ENCODE peak calls at places on chromosome 1, in six cellular contexts. L is epithelial cell of esophagus, D is upper lobe of right lung, P is neural progenitor cell, Q is activated B cell treated with CpG ODN at 0.5 μM for 24 hours, W is RWPE1. X is an unnamed sample.

GRCh38 chr1:47449702-47450552 is 12.1 kb downstream of the FOXD2 start:
- DNase-seq in L (peak), D (peak), P (peak), Q (no peak), W (peak), X (no peak)

GRCh38 chr1:186708578-186709203 is 28.5 kb upstream of the PTGS2 start:
- DNase-seq in L (peak), D (no peak), P (no peak), Q (no peak), W (no peak), X (no peak)

GRCh38 chr1:37691497-37692077 is 729 bp upstream of the CDCA8 start:
- DNase-seq in L (peak), D (peak), P (peak), Q (no peak), W (peak), X (peak)

GRCh38 chr1:87202922-87203655 is 125.6 kb upstream of the LMO4 start:
- DNase-seq in L (no peak), D (no peak), P (no peak), Q (no peak), W (no peak), X (peak)

GRCh38 chr1:97277891-97278662 is 556.5 kb downstream of the PTBP2 start:
- DNase-seq in L (peak), D (no peak), P (no peak), Q (no peak), W (peak), X (no peak)

GRCh38 chr1:220888665-220888986 is 9.4 kb downstream of the HLX start:
- DNase-seq in L (no peak), D (no peak), P (no peak), Q (no peak), W (no peak), X (no peak)

GRCh38 chr1:67556297-67556900 is 126.2 kb upstream of the SERBP1 start:
- DNase-seq in L (no peak), D (no peak), P (no peak), Q (no peak), W (no peak), X (no peak)

GRCh38 chr1:230629511-230629910 is 12.8 kb upstream of the COG2 start:
- DNase-seq in L (peak), D (no peak), P (no peak), Q (no peak), W (no peak), X (no peak)

GRCh38 chr1:171460018-171460585 is 25.2 kb upstream of the PRRC2C start:
- DNase-seq in L (peak), D (no peak), P (no peak), Q (no peak), W (no peak), X (no peak)

GRCh38 chr1:38991638-38992449 is 768 bp downstream of the AKIRIN1 start:
- DNase-seq in L (peak), D (peak), P (peak), Q (peak), W (peak), X (no peak)

GRCh38 chr1:233364695-233365539 is 37.4 kb downstream of the MAP3K21 start:
- DNase-seq in L (peak), D (no peak), P (no peak), Q (no peak), W (peak), X (peak)

GRCh38 chr1:185450917-185451316 is 133.9 kb upstream of the IVNS1ABP start:
- DNase-seq in L (no peak), D (no peak), P (no peak), Q (no peak), W (no peak), X (no peak)

GRCh38 chr1:6041432-6042062 is 4.1 kb upstream of the KCNAB2 start:
- DNase-seq in L (peak), D (no peak), P (peak), Q (no peak), W (no peak), X (no peak)

GRCh38 chr1:33841516-33841915 is 22.4 kb upstream of the HMGB4 start:
- DNase-seq in L (peak), D (no peak), P (no peak), Q (no peak), W (no peak), X (no peak)

GRCh38 chr1:232477728-232478127 is 152.2 kb downstream of the SIPA1L2 start:
- DNase-seq in L (peak), D (no peak), P (peak), Q (no peak), W (peak), X (no peak)

DNA sequence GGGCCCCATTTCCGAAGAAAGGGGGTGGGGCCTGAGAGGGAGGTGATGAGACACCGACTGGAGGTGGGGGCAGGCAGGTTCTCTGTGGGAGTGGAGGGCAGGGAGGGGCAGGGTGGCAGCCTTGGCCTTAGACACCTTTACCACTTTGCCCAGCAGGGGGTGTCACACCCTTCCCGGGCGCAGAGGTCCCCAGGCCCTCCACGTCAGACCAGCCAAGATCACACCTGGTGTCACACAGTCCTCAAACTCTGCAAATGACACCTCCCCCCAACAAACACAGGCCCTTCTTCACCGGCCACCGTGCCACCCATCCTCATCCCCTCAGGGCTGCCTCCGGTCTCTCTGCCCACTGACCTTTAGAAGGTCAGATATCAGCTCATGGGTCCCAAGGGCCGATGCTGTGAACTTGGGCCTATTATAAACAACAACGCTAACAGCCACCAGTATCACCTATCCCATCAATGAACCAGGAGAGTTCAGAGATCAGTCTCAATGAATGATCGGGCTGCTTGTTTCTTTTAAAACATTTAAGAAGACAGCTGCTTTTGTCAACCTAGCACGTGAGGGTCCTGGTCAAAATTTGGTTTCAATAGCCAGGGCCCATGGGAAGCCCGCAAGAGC is 103.9 kb downstream of the CASZ1 start:
- DNase-seq in L (peak), D (peak), P (peak), Q (peak), W (peak), X (peak)
- TF ChIP-seq CTCF in L (peak), D (peak), P (peak), Q (no peak), W (peak), X (peak)

GRCh38 chr1:8814870-8815269 is 2.6 kb downstream of the RERE start:
- DNase-seq in L (peak), D (no peak), P (peak), Q (no peak), W (no peak), X (no peak)
- TF ChIP-seq CTCF in L (no peak), D (no peak), P (peak), Q (no peak), W (no peak), X (peak)

GRCh38 chr1:210557426-210558077 is 228.8 kb downstream of the HHAT start:
- DNase-seq in L (no peak), D (no peak), P (no peak), Q (no peak), W (no peak), X (no peak)
- TF ChIP-seq CTCF in L (no peak), D (no peak), P (no peak), Q (no peak), W (no peak), X (no peak)

GRCh38 chr1:223136086-223136485 is 7.0 kb downstream of the TLR5 start:
- DNase-seq in L (no peak), D (no peak), P (peak), Q (no peak), W (no peak), X (no peak)
- TF ChIP-seq CTCF in L (no peak), D (no peak), P (peak), Q (no peak), W (no peak), X (no peak)

GRCh38 chr1:228490120-228491078 is 3.2 kb downstream of the RNF187 start:
- DNase-seq in L (no peak), D (no peak), P (no peak), Q (no peak), W (no peak), X (no peak)
- TF ChIP-seq CTCF in L (no peak), D (no peak), P (no peak), Q (no peak), W (no peak), X (no peak)

GRCh38 chr1:910881-911721 is 12.6 kb upstream of the SAMD11 start:
- DNase-seq in L (peak), D (peak), P (peak), Q (peak), W (peak), X (no peak)

GRCh38 chr1:911875-912739 is 11.6 kb upstream of the SAMD11 start:
- DNase-seq in L (no peak), D (peak), P (peak), Q (no peak), W (no peak), X (no peak)

GRCh38 chr1:913491-914252 is 10.1 kb upstream of the SAMD11 start:
- DNase-seq in L (no peak), D (peak), P (no peak), Q (no peak), W (no peak), X (no peak)

GRCh38 chr1:914253-914890 is 9.4 kb upstream of the SAMD11 start:
- DNase-seq in L (no peak), D (peak), P (no peak), Q (no peak), W (no peak), X (no peak)

DNA sequence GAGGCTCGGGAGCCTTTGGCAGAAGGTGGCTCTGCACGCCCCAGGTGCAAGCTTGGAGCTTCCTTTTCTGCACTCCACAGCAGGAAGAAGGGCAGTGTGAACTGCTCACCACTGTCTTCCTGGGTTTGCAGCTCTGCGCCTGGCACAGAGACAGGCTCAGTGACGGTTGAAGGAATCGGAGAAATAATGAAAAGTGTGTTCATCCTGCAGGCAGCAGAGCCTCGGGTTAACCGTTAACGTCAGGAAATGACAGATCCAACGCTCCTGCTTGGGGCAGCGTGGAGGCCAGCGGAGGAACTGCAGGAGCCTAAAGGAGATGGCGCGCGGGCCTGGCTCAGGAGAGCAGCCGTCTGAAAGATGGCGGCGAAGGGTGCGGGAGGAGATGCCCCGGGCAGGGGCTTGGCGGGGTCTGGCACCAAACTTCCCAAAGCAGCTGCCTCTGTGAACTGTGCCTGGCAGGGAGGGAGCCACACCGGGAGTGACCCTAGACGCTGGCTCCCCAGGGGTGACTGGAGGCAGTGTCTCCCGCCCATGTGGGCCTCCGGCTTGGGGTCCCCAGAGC is 10.9 kb upstream of the SAMD11 start:
- DNase-seq in L (peak), D (peak), P (peak), Q (no peak), W (no peak), X (no peak)
- TF ChIP-seq CTCF in L (peak), D (no peak), P (peak), Q (no peak), W (no peak), X (no peak)

X was measured in GM13977.